ENCODE peak calls at places on chromosome 20, in seven cellular contexts. One of them, this sample, is unnamed. For H3K9me3, the result is how much of the 10 kb centered on the place peaks cover.

GRCh38 chr20:57329608-57330221 is at the start of gene SPO11:
- DNase-seq in testis: peak
- DNase-seq in AG04450: no peak
- DNase-seq in hepatocyte: peak
- DNase-seq in Peyer's patch: no peak
- DNase-seq in lower lobe of right lung: no peak
- DNase-seq in Karpas-422: peak
- DNase-seq in this sample: no peak

GRCh38 chr20:9223296-9223695 is 154.4 kb downstream of the PLCB4 start:
- DNase-seq in Peyer's patch: no peak
- DNase-seq in hepatocyte: no peak
- DNase-seq in lower lobe of right lung: no peak
- DNase-seq in testis: no peak
- DNase-seq in AG04450: no peak
- DNase-seq in Karpas-422: no peak
- DNase-seq in this sample: no peak

GRCh38 chr20:57392130-57392445 is 892 bp downstream of the RBM38 start:
- DNase-seq in Karpas-422: peak
- DNase-seq in testis: no peak
- DNase-seq in Peyer's patch: no peak
- DNase-seq in lower lobe of right lung: peak
- DNase-seq in AG04450: no peak
- DNase-seq in hepatocyte: no peak
- DNase-seq in this sample: no peak

GRCh38 chr20:19690462-19690861 is 67.6 kb upstream of the RIN2 start:
- DNase-seq in Peyer's patch: no peak
- DNase-seq in AG04450: no peak
- DNase-seq in Karpas-422: no peak
- DNase-seq in lower lobe of right lung: no peak
- DNase-seq in hepatocyte: no peak
- DNase-seq in testis: no peak
- DNase-seq in this sample: no peak

GRCh38 chr20:5191829-5192569 is 65.2 kb downstream of the CDS2 start:
- DNase-seq in testis: peak
- DNase-seq in Karpas-422: peak
- DNase-seq in hepatocyte: peak
- DNase-seq in Peyer's patch: peak
- DNase-seq in AG04450: peak
- DNase-seq in lower lobe of right lung: no peak
- DNase-seq in this sample: no peak

GRCh38 chr20:11901127-11901526 is 16.6 kb upstream of the BTBD3 start:
- DNase-seq in lower lobe of right lung: no peak
- DNase-seq in Peyer's patch: no peak
- DNase-seq in AG04450: peak
- DNase-seq in Karpas-422: no peak
- DNase-seq in hepatocyte: no peak
- DNase-seq in testis: no peak
- DNase-seq in this sample: no peak

GRCh38 chr20:18258126-18258860 is 30.0 kb upstream of the ZNF133 start:
- DNase-seq in Peyer's patch: no peak
- DNase-seq in Karpas-422: peak
- DNase-seq in lower lobe of right lung: no peak
- DNase-seq in testis: no peak
- DNase-seq in AG04450: no peak
- DNase-seq in hepatocyte: no peak
- DNase-seq in this sample: no peak

GRCh38 chr20:4883051-4883450 is 118.3 kb downstream of the SLC23A2 start:
- DNase-seq in lower lobe of right lung: no peak
- DNase-seq in Karpas-422: no peak
- DNase-seq in Peyer's patch: no peak
- DNase-seq in hepatocyte: no peak
- DNase-seq in AG04450: no peak
- DNase-seq in testis: no peak
- DNase-seq in this sample: no peak

GRCh38 chr20:48164566-48165400 is 379.5 kb upstream of the SULF2 start:
- DNase-seq in Karpas-422: no peak
- DNase-seq in hepatocyte: no peak
- DNase-seq in testis: no peak
- DNase-seq in Peyer's patch: no peak
- DNase-seq in AG04450: no peak
- DNase-seq in lower lobe of right lung: no peak
- DNase-seq in this sample: no peak

GRCh38 chr20:4053516-4053919 is 38.2 kb upstream of the RNF24 start:
- DNase-seq in AG04450: no peak
- DNase-seq in Karpas-422: no peak
- DNase-seq in lower lobe of right lung: no peak
- DNase-seq in hepatocyte: no peak
- DNase-seq in Peyer's patch: no peak
- DNase-seq in testis: no peak
- DNase-seq in this sample: no peak

GRCh38 chr20:61935926-61936700 is 129.6 kb downstream of the TAF4 start:
- DNase-seq in Karpas-422: peak
- DNase-seq in Peyer's patch: no peak
- DNase-seq in AG04450: no peak
- DNase-seq in testis: no peak
- DNase-seq in lower lobe of right lung: peak
- DNase-seq in hepatocyte: no peak
- DNase-seq in this sample: peak

GRCh38 chr20:61933951-61934715 is 131.5 kb downstream of the TAF4 start:
- DNase-seq in testis: no peak
- DNase-seq in lower lobe of right lung: peak
- DNase-seq in Karpas-422: no peak
- DNase-seq in hepatocyte: no peak
- DNase-seq in Peyer's patch: no peak
- DNase-seq in AG04450: no peak
- DNase-seq in this sample: peak

GRCh38 chr20:61933481-61933950 is 132.2 kb downstream of the TAF4 start:
- DNase-seq in Peyer's patch: no peak
- DNase-seq in Karpas-422: no peak
- DNase-seq in testis: no peak
- DNase-seq in lower lobe of right lung: peak
- DNase-seq in hepatocyte: no peak
- DNase-seq in AG04450: no peak
- DNase-seq in this sample: peak

GRCh38 chr20:61936701-61937131 is 129.0 kb downstream of the TAF4 start:
- DNase-seq in Karpas-422: no peak
- DNase-seq in lower lobe of right lung: peak
- DNase-seq in hepatocyte: no peak
- DNase-seq in Peyer's patch: no peak
- DNase-seq in AG04450: no peak
- DNase-seq in testis: no peak
- DNase-seq in this sample: peak

DNA sequence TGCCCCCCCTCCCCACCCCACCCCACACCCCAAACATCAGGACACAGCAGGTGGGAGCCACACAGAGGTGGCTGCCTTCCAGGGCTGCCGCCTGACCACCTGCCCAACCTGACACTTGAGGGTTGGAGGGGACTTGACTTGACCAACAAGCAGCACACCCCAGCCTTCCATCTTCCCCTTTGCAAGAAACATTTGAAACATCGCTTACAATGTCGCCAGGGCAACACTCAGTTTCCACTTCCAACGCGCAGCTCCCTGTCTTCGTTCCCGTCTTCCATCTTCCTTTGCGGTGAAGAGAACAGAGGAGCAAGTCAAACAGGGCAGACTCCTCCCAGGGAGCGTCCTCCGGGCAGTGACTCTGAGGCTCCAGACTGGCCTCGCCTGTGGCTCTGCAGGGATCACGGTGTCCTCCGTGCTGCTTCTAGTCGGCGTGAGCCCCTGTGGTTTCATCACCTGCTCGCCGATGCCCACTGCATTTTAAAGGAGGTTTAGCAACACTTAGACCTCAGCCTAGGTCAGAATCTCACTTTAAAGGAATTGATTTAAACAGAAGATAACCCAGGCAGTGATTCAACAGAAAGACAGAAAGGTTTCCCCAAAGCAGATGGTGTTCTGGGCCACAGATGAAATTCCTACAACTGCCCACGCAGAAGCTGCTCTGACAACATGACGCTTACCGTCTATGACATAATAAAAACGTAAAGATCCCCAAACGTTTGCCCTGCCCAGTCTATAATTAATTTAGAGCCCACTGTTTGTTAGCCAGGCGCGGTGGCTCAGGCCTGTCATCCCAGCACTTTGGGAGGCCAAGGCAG is 130.8 kb downstream of the TAF4 start:
- DNase-seq in AG04450: no peak
- DNase-seq in testis: no peak
- DNase-seq in hepatocyte: no peak
- DNase-seq in Karpas-422: no peak
- DNase-seq in lower lobe of right lung: peak
- DNase-seq in Peyer's patch: no peak
- DNase-seq in this sample: peak
- H3K9me3 ChIP-seq in AG04450: under half
- H3K9me3 ChIP-seq in testis: under half
- H3K9me3 ChIP-seq in hepatocyte: under half
- H3K9me3 ChIP-seq in Karpas-422: under half
- H3K9me3 ChIP-seq in lower lobe of right lung: under half
- H3K9me3 ChIP-seq in Peyer's patch: under half
- H3K9me3 ChIP-seq in this sample: under half

DNA sequence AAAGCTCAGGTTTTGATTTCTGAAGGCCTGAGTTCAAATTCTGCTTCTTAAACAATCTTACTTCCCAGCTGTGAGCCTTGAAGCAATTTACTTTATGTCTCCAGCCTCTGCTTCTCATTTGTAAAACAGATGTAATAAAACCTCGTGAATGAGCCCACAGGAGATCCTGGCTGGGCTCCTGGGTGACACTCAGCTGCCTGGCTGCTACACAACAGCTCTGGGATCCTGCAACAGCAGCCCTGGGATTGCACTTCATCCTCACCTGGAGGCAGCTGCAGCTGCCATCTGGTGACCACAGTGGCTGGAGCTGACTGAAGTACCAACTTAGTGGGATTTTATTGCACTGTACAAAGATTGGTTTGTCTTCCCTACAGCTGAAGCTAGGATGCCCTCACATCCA is 98.6 kb downstream of the NDUFAF5 start:
- DNase-seq in AG04450: no peak
- DNase-seq in testis: no peak
- DNase-seq in Peyer's patch: no peak
- DNase-seq in hepatocyte: no peak
- DNase-seq in lower lobe of right lung: no peak
- DNase-seq in Karpas-422: no peak
- DNase-seq in this sample: no peak
- H3K9me3 ChIP-seq in AG04450: under half
- H3K9me3 ChIP-seq in testis: under half
- H3K9me3 ChIP-seq in Peyer's patch: under half
- H3K9me3 ChIP-seq in hepatocyte: under half
- H3K9me3 ChIP-seq in lower lobe of right lung: under half
- H3K9me3 ChIP-seq in Karpas-422: under half
- H3K9me3 ChIP-seq in this sample: under half

GRCh38 chr20:55253765-55254164 is 751.6 kb downstream of the CBLN4 start:
- DNase-seq in testis: no peak
- DNase-seq in AG04450: no peak
- DNase-seq in lower lobe of right lung: no peak
- DNase-seq in hepatocyte: peak
- DNase-seq in Peyer's patch: no peak
- DNase-seq in Karpas-422: no peak
- DNase-seq in this sample: no peak
- H3K9me3 ChIP-seq in testis: under half
- H3K9me3 ChIP-seq in AG04450: under half
- H3K9me3 ChIP-seq in lower lobe of right lung: under half
- H3K9me3 ChIP-seq in hepatocyte: under half
- H3K9me3 ChIP-seq in Peyer's patch: under half
- H3K9me3 ChIP-seq in Karpas-422: under half
- H3K9me3 ChIP-seq in this sample: under half

GRCh38 chr20:30487947-30488926 is 769.2 kb upstream of the DEFB115 start:
- DNase-seq in testis: no peak
- DNase-seq in hepatocyte: no peak
- DNase-seq in AG04450: no peak
- DNase-seq in lower lobe of right lung: no peak
- DNase-seq in Karpas-422: no peak
- DNase-seq in Peyer's patch: no peak
- DNase-seq in this sample: no peak

GRCh38 chr20:30484009-30484748 is 773.3 kb upstream of the DEFB115 start:
- DNase-seq in hepatocyte: no peak
- DNase-seq in Peyer's patch: no peak
- DNase-seq in Karpas-422: no peak
- DNase-seq in lower lobe of right lung: no peak
- DNase-seq in testis: no peak
- DNase-seq in AG04450: no peak
- DNase-seq in this sample: no peak

GRCh38 chr20:30486103-30486478 is 771.4 kb upstream of the DEFB115 start:
- DNase-seq in lower lobe of right lung: no peak
- DNase-seq in Karpas-422: no peak
- DNase-seq in Peyer's patch: no peak
- DNase-seq in AG04450: no peak
- DNase-seq in hepatocyte: no peak
- DNase-seq in testis: no peak
- DNase-seq in this sample: no peak

GRCh38 chr20:30485331-30486102 is 771.9 kb upstream of the DEFB115 start:
- DNase-seq in lower lobe of right lung: no peak
- DNase-seq in testis: no peak
- DNase-seq in hepatocyte: no peak
- DNase-seq in AG04450: no peak
- DNase-seq in Karpas-422: no peak
- DNase-seq in Peyer's patch: no peak
- DNase-seq in this sample: no peak

GRCh38 chr20:30484749-30485070 is 772.8 kb upstream of the DEFB115 start:
- DNase-seq in Karpas-422: no peak
- DNase-seq in Peyer's patch: no peak
- DNase-seq in testis: no peak
- DNase-seq in hepatocyte: no peak
- DNase-seq in lower lobe of right lung: no peak
- DNase-seq in AG04450: no peak
- DNase-seq in this sample: no peak
- H3K9me3 ChIP-seq in Karpas-422: under half
- H3K9me3 ChIP-seq in Peyer's patch: under half
- H3K9me3 ChIP-seq in testis: under half
- H3K9me3 ChIP-seq in hepatocyte: under half
- H3K9me3 ChIP-seq in lower lobe of right lung: under half
- H3K9me3 ChIP-seq in AG04450: half or more
- H3K9me3 ChIP-seq in this sample: under half

GRCh38 chr20:55830124-55830828 is 175.0 kb downstream of the CBLN4 start:
- DNase-seq in hepatocyte: no peak
- DNase-seq in Peyer's patch: no peak
- DNase-seq in AG04450: no peak
- DNase-seq in Karpas-422: no peak
- DNase-seq in testis: no peak
- DNase-seq in lower lobe of right lung: no peak
- DNase-seq in this sample: no peak
- H3K9me3 ChIP-seq in hepatocyte: under half
- H3K9me3 ChIP-seq in Peyer's patch: under half
- H3K9me3 ChIP-seq in AG04450: under half
- H3K9me3 ChIP-seq in Karpas-422: under half
- H3K9me3 ChIP-seq in testis: under half
- H3K9me3 ChIP-seq in lower lobe of right lung: under half
- H3K9me3 ChIP-seq in this sample: under half

GRCh38 chr20:50379991-50380696 is 130.0 kb upstream of the PTPN1 start:
- DNase-seq in hepatocyte: no peak
- DNase-seq in lower lobe of right lung: no peak
- DNase-seq in Karpas-422: no peak
- DNase-seq in Peyer's patch: no peak
- DNase-seq in AG04450: no peak
- DNase-seq in testis: no peak
- DNase-seq in this sample: no peak
- H3K9me3 ChIP-seq in hepatocyte: under half
- H3K9me3 ChIP-seq in lower lobe of right lung: under half
- H3K9me3 ChIP-seq in Karpas-422: under half
- H3K9me3 ChIP-seq in Peyer's patch: under half
- H3K9me3 ChIP-seq in AG04450: under half
- H3K9me3 ChIP-seq in testis: under half
- H3K9me3 ChIP-seq in this sample: under half

This sample was measured in upper lobe of right lung.